ENCODE peak calls at places on chromosome 6, in four cellular contexts. F is HepG2, B is GM12878, D is K562. E is an unnamed sample.
A peak's percentile ranks its signal among the peaks of the same experiment; 100 is the strongest.

GRCh38 chr6:111653434-111653833 is 47.8 kb upstream of the TRAF3IP2 start:
- DNase-seq in F (no peak), B (no peak), D (no peak), E (no peak)

GRCh38 chr6:47044418-47044817 is 2.3 kb upstream of the ADGRF1 start:
- DNase-seq in F (no peak), B (no peak), D (no peak), E (no peak)

GRCh38 chr6:47587503-47587902 is 109.9 kb downstream of the CD2AP start:
- DNase-seq in F (no peak), B (no peak), D (no peak), E (no peak)

GRCh38 chr6:19557191-19557590 is 280.0 kb upstream of the ID4 start:
- DNase-seq in F (no peak), B (no peak), D (no peak), E (no peak)

GRCh38 chr6:40845588-40845987 is 193.4 kb downstream of the UNC5CL start:
- DNase-seq in F (peak; percentile 48), B (no peak), D (peak; percentile 66), E (peak; percentile 71)

GRCh38 chr6:130994319-130995097 is 68.5 kb downstream of the EPB41L2 start:
- DNase-seq in F (no peak), B (no peak), D (peak; percentile 47), E (no peak)

GRCh38 chr6:169266746-169267629 is 13.3 kb upstream of the THBS2 start:
- DNase-seq in F (no peak), B (no peak), D (no peak), E (no peak)

GRCh38 chr6:95083506-95083905 is 493.8 kb upstream of the MANEA start:
- DNase-seq in F (no peak), B (no peak), D (no peak), E (no peak)

GRCh38 chr6:136011475-136011874 is 160.0 kb downstream of the PDE7B start:
- DNase-seq in F (no peak), B (no peak), D (no peak), E (no peak)

GRCh38 chr6:19896580-19897010 is 59.4 kb downstream of the ID4 start:
- DNase-seq in F (no peak), B (no peak), D (no peak), E (no peak)

GRCh38 chr6:75176076-75176582 is 29.7 kb downstream of the COL12A1 start:
- DNase-seq in F (no peak), B (no peak), D (no peak), E (no peak)

GRCh38 chr6:144898052-144898689 is 613.0 kb downstream of the UTRN start:
- DNase-seq in F (no peak), B (no peak), D (no peak), E (no peak)

GRCh38 chr6:38484656-38485055 is 155.1 kb downstream of the BTBD9 start:
- DNase-seq in F (no peak), B (no peak), D (no peak), E (no peak)

GRCh38 chr6:159726196-159726917 is 949 bp upstream of the WTAP start:
- DNase-seq in F (no peak), B (no peak), D (no peak), E (no peak)

GRCh38 chr6:85792278-85792677 is 149.6 kb upstream of the SYNCRIP start:
- DNase-seq in F (no peak), B (no peak), D (no peak), E (no peak)

GRCh38 chr6:108118791-108119211 is 44.3 kb upstream of the OSTM1 start:
- DNase-seq in F (no peak), B (no peak), D (no peak), E (no peak)

GRCh38 chr6:5231289-5231688 is 29.5 kb downstream of the LYRM4 start:
- DNase-seq in F (no peak), B (no peak), D (no peak), E (no peak)

GRCh38 chr6:132961122-132961521 is 146.8 kb downstream of the RPS12 start:
- DNase-seq in F (peak; percentile 64), B (no peak), D (no peak), E (no peak)

GRCh38 chr6:87826376-87826775 is 124.3 kb upstream of the AKIRIN2 start:
- DNase-seq in F (peak; percentile 75), B (no peak), D (no peak), E (no peak)

GRCh38 chr6:134041093-134041492 is 11.3 kb downstream of the SLC2A12 start:
- DNase-seq in F (no peak), B (no peak), D (peak; percentile 20), E (no peak)

GRCh38 chr6:4950849-4951533 is 52.8 kb downstream of the RPP40 start:
- DNase-seq in F (no peak), B (no peak), D (no peak), E (no peak)

GRCh38 chr6:72457738-72458137 is 164.1 kb upstream of the KCNQ5 start:
- DNase-seq in F (no peak), B (no peak), D (no peak), E (no peak)

GRCh38 chr6:139940741-139941712 is 566.6 kb upstream of the CITED2 start:
- DNase-seq in F (no peak), B (peak; percentile 17), D (no peak), E (no peak)

GRCh38 chr6:34586327-34587040 is 30.4 kb upstream of the SPDEF start:
- DNase-seq in F (no peak), B (no peak), D (no peak), E (no peak)
- TF ChIP-seq ATF3 in F (no peak), B (no peak), D (no peak), E (no peak)

GRCh38 chr6:34357937-34358336 is 34.5 kb downstream of the NUDT3 start:
- DNase-seq in F (no peak), B (no peak), D (no peak), E (no peak)

GRCh38 chr6:34360556-34360955 is 31.9 kb downstream of the NUDT3 start:
- DNase-seq in F (no peak), B (no peak), D (no peak), E (no peak)

GRCh38 chr6:34355889-34356288 is 36.6 kb downstream of the NUDT3 start:
- DNase-seq in F (no peak), B (no peak), D (no peak), E (no peak)

GRCh38 chr6:34359438-34360158 is 32.9 kb downstream of the NUDT3 start:
- DNase-seq in F (no peak), B (no peak), D (no peak), E (no peak)

DNA sequence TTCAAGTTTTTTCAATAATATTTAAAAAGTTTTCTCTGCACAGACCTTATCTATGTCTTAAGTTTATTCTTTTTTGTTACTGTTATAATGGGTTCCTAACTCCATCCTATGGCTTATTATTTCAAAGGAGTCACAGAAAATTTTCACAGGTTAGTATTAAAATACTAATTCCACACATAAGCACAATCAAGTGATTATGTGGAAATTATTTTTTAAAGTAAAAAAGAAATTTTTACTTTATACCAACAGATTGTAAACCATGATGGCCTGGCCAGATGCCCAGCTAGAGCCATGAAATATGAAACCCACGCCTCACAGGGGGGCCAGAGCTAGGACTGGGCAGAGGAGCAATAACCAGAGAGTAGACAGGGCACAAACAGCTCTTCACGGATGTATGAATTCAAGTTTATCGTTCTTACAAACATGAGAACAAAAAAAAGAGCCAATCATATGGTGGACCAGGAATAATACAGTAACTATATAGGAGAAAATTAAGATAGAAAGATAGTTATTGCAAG is 34.0 kb downstream of the NUDT3 start:
- DNase-seq in F (no peak), B (no peak), D (no peak), E (no peak)
- TF ChIP-seq ESRRA in F (no peak), B (no peak), D (no peak), E (no peak)

DNA sequence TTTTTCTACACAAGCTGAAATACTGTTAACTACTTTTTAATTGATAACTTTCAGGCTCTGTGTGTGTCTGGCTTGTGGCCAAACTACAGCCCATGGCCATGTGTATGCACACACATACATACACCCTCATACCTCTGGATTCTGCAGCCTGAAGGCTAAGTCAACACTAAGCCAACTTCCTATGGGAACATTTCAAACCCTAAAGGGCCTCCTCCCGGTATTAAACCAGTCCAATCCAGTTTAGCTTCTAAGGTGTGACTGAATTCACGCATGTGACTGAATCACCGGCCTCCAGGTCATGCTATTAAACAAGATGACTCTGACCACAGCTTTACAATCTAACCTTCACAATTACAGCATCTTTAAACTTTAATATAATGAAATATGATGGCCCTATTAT is 20.7 kb upstream of the DST start:
- DNase-seq in F (no peak), B (no peak), D (no peak), E (no peak)
- TF ChIP-seq ATF3 in F (no peak), B (no peak), D (no peak), E (no peak)

DNA sequence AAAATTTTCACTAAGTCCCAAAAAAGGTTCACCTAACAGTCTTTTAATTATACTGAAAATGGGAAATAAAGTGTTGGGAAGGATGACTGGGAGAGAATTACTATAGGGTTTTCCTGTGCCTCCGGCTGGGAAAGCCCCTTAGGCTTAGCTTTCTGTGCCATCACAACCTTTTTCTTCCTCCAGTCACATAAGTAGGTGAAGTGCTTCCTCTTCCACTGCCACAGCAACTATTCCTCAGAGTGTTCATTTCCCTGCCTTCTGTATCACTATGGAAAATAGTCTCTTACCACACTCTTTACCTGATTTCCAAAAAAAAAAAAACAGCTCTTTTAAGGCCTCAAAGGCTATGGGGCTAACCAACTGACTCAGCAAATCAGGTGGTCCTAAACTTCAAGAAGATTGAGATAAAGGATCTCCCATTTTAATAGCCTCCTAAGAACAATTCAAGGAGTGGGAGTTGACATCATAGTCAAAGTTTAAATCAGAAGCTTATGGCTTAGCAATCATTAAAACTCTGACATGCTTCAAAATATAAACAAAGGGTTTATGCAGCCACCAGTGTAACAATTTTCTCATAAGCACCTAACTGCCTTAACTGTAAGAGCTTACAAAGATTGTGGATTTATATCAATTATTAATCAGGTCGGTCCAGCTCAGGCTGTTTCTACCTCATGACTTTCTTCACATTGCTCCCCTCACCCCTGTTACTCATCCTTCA is 95.4 kb downstream of the RNGTT start:
- DNase-seq in F (no peak), B (no peak), D (no peak), E (no peak)
- TF ChIP-seq ESRRA in F (no peak), B (no peak), D (no peak), E (no peak)

DNA sequence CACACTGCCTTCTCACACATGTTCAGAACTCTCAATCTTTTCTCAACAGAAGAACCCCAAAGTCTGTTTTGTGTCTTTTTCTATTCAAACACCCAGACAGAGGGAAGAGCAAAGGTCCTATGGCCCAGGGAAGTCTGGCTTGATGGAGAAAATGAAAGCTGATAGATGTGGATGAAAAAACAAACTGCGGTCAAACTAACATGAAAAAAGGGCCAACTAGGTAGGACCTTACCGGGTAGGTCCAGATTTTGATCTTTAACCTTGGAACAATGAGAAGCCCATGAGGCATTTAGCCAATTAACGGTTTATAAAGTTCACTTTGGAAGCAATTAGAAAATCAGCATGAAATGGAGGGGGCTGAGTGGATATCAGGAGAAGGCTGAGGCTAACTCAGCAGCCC is 507.7 kb upstream of the SLC35B3 start:
- DNase-seq in F (no peak), B (no peak), D (no peak), E (no peak)
- TF ChIP-seq ATF3 in F (no peak), B (no peak), D (no peak), E (no peak)